ENCODE peak calls at places on chromosomes 13 and 19, in five cellular contexts. H is activated naive CD8-positive, alpha-beta T cell treated with anti-CD3 and anti-CD28 coated beads, Interleukin-2, amount 50 U/mL, for 24 hours; L is IMR-90; R is stimulated activated CD4-positive, alpha-beta T cell treated with anti-CD3 and anti-CD28 coated beads, Interleukin-1b, Interleukin-23, amount 100 ng/mL, for 1 hour; B is GOT3. S is an unnamed sample.

GRCh38 chr13:44680746-44681355 is 104.7 kb upstream of the TSC22D1 start:
- DNase-seq in H (no peak), L (peak; percentile 36), R (no peak), B (no peak), S (no peak)

GRCh38 chr19:22622020-22622419 is 12.1 kb upstream of the ZNF492 start:
- DNase-seq in H (no peak), L (no peak), R (no peak), B (no peak), S (no peak)

GRCh38 chr13:31930901-31931522 is 100.6 kb upstream of the FRY start:
- DNase-seq in H (no peak), L (no peak), R (no peak), B (no peak), S (no peak)

GRCh38 chr19:7932930-7933300 is 7.0 kb upstream of the CTXN1 start:
- DNase-seq in H (no peak), L (no peak), R (no peak), B (no peak), S (no peak)

GRCh38 chr19:2618611-2619010 is 83.9 kb downstream of the GNG7 start:
- DNase-seq in H (peak; percentile 88), L (peak; percentile 28), R (no peak), B (peak; percentile 56), S (no peak)

GRCh38 chr13:26785845-26786630 is 25.5 kb upstream of the GPR12 start:
- DNase-seq in H (peak; percentile 55), L (no peak), R (no peak), B (no peak), S (no peak)

GRCh38 chr13:51590966-51591627 is 6.8 kb downstream of the WDFY2 start:
- DNase-seq in H (no peak), L (peak; percentile 90), R (no peak), B (peak; percentile 14), S (no peak)

GRCh38 chr13:26881154-26881553 is 120.6 kb upstream of the GPR12 start:
- DNase-seq in H (no peak), L (peak; percentile 47), R (no peak), B (no peak), S (no peak)

GRCh38 chr13:104773775-104774174 is 1707.6 kb upstream of the SLC10A2 start:
- DNase-seq in H (no peak), L (peak; percentile 54), R (no peak), B (no peak), S (no peak)

S was measured in cortex of kidney.